ENCODE peak calls at places on chromosomes 3 and 15, in five cellular contexts. R is K562, O is HepG2, C is H1, J is GM12878. A is an unnamed sample.

GRCh38 chr3:148075829-148076716 is 621.6 kb upstream of the AGTR1 start:
- DNase-seq in J (no peak), R (no peak), C (peak; percentile 7), O (peak; percentile 16), A (peak; percentile 49)

GRCh38 chr15:47718474-47719440 is 1.5 kb downstream of the SEMA6D start:
- DNase-seq in C (no peak), R (no peak), O (no peak), J (no peak), A (peak; percentile 56)

GRCh38 chr3:43175541-43175940 is 69.7 kb upstream of the POMGNT2 start:
- DNase-seq in C (no peak), J (no peak), R (no peak), O (no peak), A (no peak)

GRCh38 chr3:77885381-77885780 is 845.5 kb downstream of the ROBO2 start:
- DNase-seq in C (no peak), R (no peak), O (no peak), J (no peak), A (no peak)

GRCh38 chr3:185216587-185216918 is 37.3 kb downstream of the EHHADH start:
- DNase-seq in J (no peak), C (no peak), R (no peak), O (peak; percentile 59), A (no peak)

GRCh38 chr15:45498701-45499100 is 23.9 kb downstream of the SLC30A4 start:
- DNase-seq in C (no peak), J (no peak), R (no peak), O (no peak), A (no peak)

GRCh38 chr3:45596290-45596791 is 1.8 kb downstream of the LIMD1 start:
- DNase-seq in C (no peak), R (no peak), J (peak; percentile 84), O (no peak), A (no peak)

GRCh38 chr3:177378168-177378567 is 180.9 kb upstream of the TBL1XR1 start:
- DNase-seq in O (no peak), J (peak; percentile 71), R (no peak), C (no peak), A (no peak)

GRCh38 chr3:14837864-14838263 is 19.1 kb downstream of the FGD5 start:
- DNase-seq in C (no peak), J (no peak), O (no peak), R (no peak), A (peak; percentile 58)

GRCh38 chr3:78804251-78805037 is 963.4 kb downstream of the ROBO1 start:
- DNase-seq in C (no peak), R (no peak), O (no peak), J (no peak), A (no peak)

GRCh38 chr3:64272271-64272670 is 47.0 kb upstream of the PRICKLE2 start:
- DNase-seq in J (no peak), O (no peak), R (no peak), C (no peak), A (no peak)

GRCh38 chr15:83398591-83398990 is 48.5 kb upstream of the SH3GL3 start:
- DNase-seq in C (no peak), R (no peak), J (no peak), O (no peak), A (no peak)

GRCh38 chr3:123686254-123686653 is 101.4 kb upstream of the HACD2 start:
- DNase-seq in J (no peak), C (no peak), O (no peak), R (no peak), A (no peak)

GRCh38 chr15:52406601-52407000 is 111.0 kb upstream of the MYO5C start:
- DNase-seq in R (no peak), C (no peak), J (no peak), O (no peak), A (no peak)

GRCh38 chr15:43828061-43828657 is 1.4 kb downstream of the WDR76 start:
- DNase-seq in O (no peak), C (no peak), J (no peak), R (no peak), A (peak; percentile 23)

GRCh38 chr3:155497930-155498647 is 204.6 kb upstream of the STRIT1 start:
- DNase-seq in O (peak; percentile 7), J (no peak), C (no peak), R (no peak), A (no peak)

GRCh38 chr15:85581495-85581894 is 201.1 kb downstream of the AKAP13 start:
- DNase-seq in R (no peak), O (no peak), C (no peak), J (no peak), A (no peak)

GRCh38 chr3:123610331-123610730 is 25.5 kb upstream of the HACD2 start:
- DNase-seq in O (no peak), J (no peak), C (no peak), R (no peak), A (no peak)

GRCh38 chr3:76698136-76698535 is 341.8 kb upstream of the ROBO2 start:
- DNase-seq in O (no peak), C (no peak), R (no peak), J (no peak), A (no peak)

GRCh38 chr3:161695811-161696210 is 199.2 kb downstream of the OTOL1 start:
- DNase-seq in R (no peak), C (no peak), J (no peak), O (no peak), A (no peak)

GRCh38 chr3:23876901-23877300 is 39.9 kb downstream of the NKIRAS1 start:
- DNase-seq in J (no peak), C (no peak), O (no peak), R (no peak), A (no peak)

GRCh38 chr3:51954713-51955112 is 468 bp upstream of the GPR62 start:
- DNase-seq in O (no peak), C (no peak), J (no peak), R (no peak), A (no peak)

GRCh38 chr15:83846847-83847246 is 192.9 kb downstream of the ADAMTSL3 start:
- DNase-seq in J (no peak), C (no peak), O (no peak), R (no peak), A (no peak)

GRCh38 chr15:85504739-85505676 is 124.6 kb downstream of the AKAP13 start:
- DNase-seq in O (peak; percentile 53), R (peak; percentile 20), J (no peak), C (no peak), A (peak; percentile 24)

GRCh38 chr3:158313344-158313927 is 203.5 kb downstream of the RSRC1 start:
- DNase-seq in J (no peak), R (peak; percentile 12), O (peak; percentile 31), C (no peak), A (peak; percentile 54)

DNA sequence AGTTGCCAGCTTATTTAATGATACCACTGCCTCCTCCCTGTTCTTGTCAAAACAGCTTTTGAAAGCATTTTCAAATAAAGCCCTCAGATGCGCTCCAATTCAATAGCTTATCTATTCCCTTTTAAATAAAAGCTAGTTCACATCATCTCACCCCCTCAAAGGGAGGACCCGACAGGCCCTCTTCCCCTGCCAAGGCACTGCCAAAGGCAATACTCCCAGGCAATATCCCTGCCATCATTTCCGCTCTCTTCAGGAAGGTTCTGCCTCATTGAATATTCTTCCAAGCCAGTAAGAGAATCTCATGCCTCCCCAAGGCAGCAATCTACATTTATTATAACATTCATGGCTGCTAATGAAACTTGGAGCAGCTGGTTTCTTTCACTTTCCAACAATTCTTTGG is 96.5 kb downstream of the FHIT start:
- DNase-seq in R (no peak), J (no peak), O (no peak), C (no peak), A (no peak)
- TF ChIP-seq USF2 in R (no peak), J (no peak), O (no peak), C (no peak), A (no peak)

DNA sequence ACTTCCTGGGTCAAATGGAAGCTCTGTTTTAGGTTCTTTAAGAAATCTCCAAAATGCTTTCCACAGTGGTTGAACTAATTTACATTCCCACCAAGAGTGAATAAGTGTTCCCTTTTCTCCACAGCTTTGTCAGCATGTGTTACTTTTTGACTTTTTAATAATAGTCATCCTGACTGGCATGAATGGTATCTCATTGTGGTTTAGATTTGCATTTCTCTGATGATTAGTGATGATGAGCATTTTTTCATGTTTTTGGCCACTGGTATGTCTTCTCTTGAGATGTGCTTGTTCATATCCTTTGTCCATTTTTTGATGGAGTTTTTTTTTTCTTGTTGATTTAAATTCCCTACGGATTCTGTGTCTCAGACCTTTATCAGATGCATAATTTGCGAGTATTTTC is 745.0 kb upstream of the BCHE start:
- DNase-seq in O (no peak), J (no peak), C (no peak), R (no peak), A (no peak)
- TF ChIP-seq MAX in O (no peak), J (no peak), C (no peak), R (no peak), A (no peak)

GRCh38 chr15:29183071-29183831 is 86.4 kb downstream of the NSMCE3 start:
- DNase-seq in J (no peak), R (no peak), O (no peak), C (no peak), A (no peak)

GRCh38 chr15:29182590-29182989 is 87.0 kb downstream of the NSMCE3 start:
- DNase-seq in C (no peak), O (no peak), R (no peak), J (no peak), A (no peak)
- TF ChIP-seq YY1 in C (no peak), O (no peak), R (no peak), J (no peak), A (no peak)

GRCh38 chr15:74490339-74490689 is 29.4 kb upstream of the UBL7 start:
- DNase-seq in R (no peak), O (no peak), J (no peak), C (no peak), A (no peak)

DNA sequence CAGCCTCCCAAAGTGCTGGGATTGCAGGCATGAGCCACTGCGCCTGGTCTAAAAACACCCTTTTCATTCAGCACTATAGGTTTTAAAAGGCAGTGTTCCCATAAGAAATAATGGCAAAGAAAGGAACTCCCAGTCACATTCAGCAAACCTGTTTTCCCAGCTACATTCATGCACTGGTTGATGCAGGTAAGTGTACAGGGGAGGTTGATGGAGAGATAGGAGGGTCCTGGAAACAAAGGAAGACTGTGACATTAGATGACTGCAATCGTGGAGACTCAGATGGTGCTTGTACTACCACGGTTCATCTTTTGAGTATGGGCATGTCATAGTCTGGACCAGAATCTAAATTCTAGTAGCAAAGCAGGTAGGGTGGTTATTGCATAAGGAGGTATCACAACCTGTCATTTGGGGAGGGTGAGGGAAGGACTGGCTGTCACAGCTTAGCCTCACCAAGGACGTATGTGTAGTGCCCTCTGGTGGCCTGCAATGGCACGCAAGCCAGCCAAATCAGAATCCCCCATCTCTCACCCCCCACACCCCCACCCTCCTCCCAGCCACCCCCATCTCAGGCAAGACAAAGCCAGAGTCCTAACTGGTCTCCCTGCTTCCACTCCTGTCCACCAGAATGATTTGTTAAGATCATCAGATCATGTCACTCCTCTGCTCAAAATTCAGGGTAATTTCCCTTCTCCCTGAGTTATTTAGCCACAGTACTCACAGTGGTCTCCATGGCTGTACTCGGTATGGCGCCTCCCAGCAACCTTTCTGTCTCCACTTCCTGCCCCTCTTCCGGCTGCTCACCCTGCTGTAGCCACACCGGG is 28.8 kb upstream of the UBL7 start:
- DNase-seq in R (peak; percentile 85), J (peak; percentile 53), C (peak; percentile 41), O (peak; percentile 39), A (peak; percentile 88)
- TF ChIP-seq USF2 in R (no peak), J (no peak), C (no peak), O (no peak), A (no peak)

A was measured in SK-N-SH.